ENCODE peak calls at places on chromosomes 5 and 9, in five cellular contexts. Y, F, B, D and T are unnamed samples.

GRCh38 chr9:23557691-23558090 is 268.3 kb downstream of the ELAVL2 start:
- DNase-seq in Y (no peak), F (no peak), B (peak), D (peak), T (no peak)

GRCh38 chr9:136978073-136978864 is 965 bp downstream of the PTGDS start:
- DNase-seq in Y (peak), F (peak), B (no peak), D (peak), T (peak)

GRCh38 chr5:149901511-149901910 is 43.1 kb downstream of the PDE6A start:
- DNase-seq in Y (no peak), F (no peak), B (no peak), D (no peak), T (no peak)

GRCh38 chr5:7876867-7877266 is 7.9 kb downstream of the MTRR start:
- DNase-seq in Y (no peak), F (no peak), B (peak), D (peak), T (no peak)

GRCh38 chr9:14097666-14098065 is 216.3 kb downstream of the NFIB start:
- DNase-seq in Y (peak), F (no peak), B (no peak), D (no peak), T (no peak)

GRCh38 chr9:14645648-14646047 is 47.6 kb downstream of the ZDHHC21 start:
- DNase-seq in Y (no peak), F (no peak), B (no peak), D (peak), T (no peak)

GRCh38 chr9:105332471-105332870 is 88.0 kb downstream of the SLC44A1 start:
- DNase-seq in Y (no peak), F (no peak), B (peak), D (peak), T (no peak)

GRCh38 chr5:179293276-179293675 is 52.0 kb downstream of the ADAMTS2 start:
- DNase-seq in Y (no peak), F (no peak), B (no peak), D (peak), T (peak)

GRCh38 chr5:36502608-36503007 is 103.8 kb upstream of the SLC1A3 start:
- DNase-seq in Y (no peak), F (no peak), B (peak), D (peak), T (no peak)

GRCh38 chr9:74729129-74729710 is 158.5 kb downstream of the TRPM6 start:
- DNase-seq in Y (no peak), F (no peak), B (no peak), D (peak), T (peak)

GRCh38 chr9:18490591-18491370 is 16.8 kb downstream of the ADAMTSL1 start:
- DNase-seq in Y (peak), F (no peak), B (peak), D (peak), T (no peak)

GRCh38 chr9:129384138-129384886 is 206.3 kb upstream of the IER5L start:
- DNase-seq in Y (no peak), F (no peak), B (no peak), D (no peak), T (no peak)

GRCh38 chr5:114308017-114308416 is 53.9 kb upstream of the KCNN2 start:
- DNase-seq in Y (no peak), F (peak), B (no peak), D (no peak), T (peak)

GRCh38 chr9:72857632-72858011 is 95.2 kb downstream of the ALDH1A1 start:
- DNase-seq in Y (peak), F (no peak), B (no peak), D (no peak), T (no peak)

GRCh38 chr5:103207653-103208052 is 50.9 kb upstream of the MACIR start:
- DNase-seq in Y (peak), F (no peak), B (no peak), D (peak), T (no peak)

GRCh38 chr9:116476935-116477381 is 210.1 kb upstream of the TRIM32 start:
- DNase-seq in Y (no peak), F (no peak), B (no peak), D (no peak), T (peak)

GRCh38 chr5:133461796-133462516 is 150.4 kb downstream of the FSTL4 start:
- DNase-seq in Y (no peak), F (no peak), B (no peak), D (no peak), T (no peak)

GRCh38 chr5:133848306-133848924 is 120.0 kb downstream of the C5orf15 start:
- DNase-seq in Y (no peak), F (no peak), B (peak), D (peak), T (no peak)

GRCh38 chr5:116387738-116388137 is 186.9 kb downstream of the SEMA6A start:
- DNase-seq in Y (no peak), F (no peak), B (no peak), D (no peak), T (no peak)

GRCh38 chr5:116406306-116407041 is 168.1 kb downstream of the SEMA6A start:
- DNase-seq in Y (no peak), F (no peak), B (no peak), D (no peak), T (no peak)

GRCh38 chr9:116495725-116496124 is 191.4 kb upstream of the TRIM32 start:
- DNase-seq in Y (no peak), F (peak), B (no peak), D (no peak), T (no peak)

GRCh38 chr9:136370687-136371530 is 2.6 kb downstream of the CARD9 start:
- DNase-seq in Y (no peak), F (no peak), B (no peak), D (peak), T (no peak)

GRCh38 chr9:72363908-72364678 is 915 bp downstream of the ZFAND5 start:
- DNase-seq in Y (peak), F (peak), B (peak), D (peak), T (peak)

GRCh38 chr9:88725300-88726024 is 190.5 kb downstream of the NXNL2 start:
- DNase-seq in Y (no peak), F (peak), B (no peak), D (no peak), T (no peak)

GRCh38 chr9:69443178-69443577 is 118.2 kb downstream of the ENTREP1 start:
- DNase-seq in Y (no peak), F (no peak), B (peak), D (peak), T (no peak)

GRCh38 chr9:88689509-88689908 is 154.5 kb downstream of the NXNL2 start:
- DNase-seq in Y (no peak), F (no peak), B (no peak), D (no peak), T (no peak)

GRCh38 chr5:37833990-37834389 is 5.9 kb downstream of the GDNF start:
- DNase-seq in Y (no peak), F (no peak), B (no peak), D (no peak), T (peak)
- TF ChIP-seq EZH2 in Y (no peak), F (peak), B (no peak), D (no peak), T (no peak)

GRCh38 chr5:176810687-176811501 is 535 bp downstream of the UNC5A start:
- DNase-seq in Y (no peak), F (peak), B (peak), D (peak), T (no peak)
- TF ChIP-seq EZH2 in Y (no peak), F (peak), B (no peak), D (peak), T (peak)

GRCh38 chr9:130981761-130982147 is 27.2 kb upstream of the LAMC3 start:
- DNase-seq in Y (no peak), F (no peak), B (no peak), D (no peak), T (no peak)
- TF ChIP-seq EZH2 in Y (no peak), F (no peak), B (no peak), D (no peak), T (no peak)

GRCh38 chr9:4296217-4296616 is 3.7 kb downstream of the GLIS3 start:
- DNase-seq in Y (no peak), F (no peak), B (no peak), D (no peak), T (no peak)

GRCh38 chr9:4297151-4297794 is 2.6 kb downstream of the GLIS3 start:
- DNase-seq in Y (peak), F (peak), B (peak), D (peak), T (peak)

GRCh38 chr9:4299006-4299795 is 667 bp downstream of the GLIS3 start:
- DNase-seq in Y (peak), F (peak), B (peak), D (peak), T (peak)

GRCh38 chr9:4297795-4298254 is 2.0 kb downstream of the GLIS3 start:
- DNase-seq in Y (peak), F (peak), B (peak), D (peak), T (peak)

DNA sequence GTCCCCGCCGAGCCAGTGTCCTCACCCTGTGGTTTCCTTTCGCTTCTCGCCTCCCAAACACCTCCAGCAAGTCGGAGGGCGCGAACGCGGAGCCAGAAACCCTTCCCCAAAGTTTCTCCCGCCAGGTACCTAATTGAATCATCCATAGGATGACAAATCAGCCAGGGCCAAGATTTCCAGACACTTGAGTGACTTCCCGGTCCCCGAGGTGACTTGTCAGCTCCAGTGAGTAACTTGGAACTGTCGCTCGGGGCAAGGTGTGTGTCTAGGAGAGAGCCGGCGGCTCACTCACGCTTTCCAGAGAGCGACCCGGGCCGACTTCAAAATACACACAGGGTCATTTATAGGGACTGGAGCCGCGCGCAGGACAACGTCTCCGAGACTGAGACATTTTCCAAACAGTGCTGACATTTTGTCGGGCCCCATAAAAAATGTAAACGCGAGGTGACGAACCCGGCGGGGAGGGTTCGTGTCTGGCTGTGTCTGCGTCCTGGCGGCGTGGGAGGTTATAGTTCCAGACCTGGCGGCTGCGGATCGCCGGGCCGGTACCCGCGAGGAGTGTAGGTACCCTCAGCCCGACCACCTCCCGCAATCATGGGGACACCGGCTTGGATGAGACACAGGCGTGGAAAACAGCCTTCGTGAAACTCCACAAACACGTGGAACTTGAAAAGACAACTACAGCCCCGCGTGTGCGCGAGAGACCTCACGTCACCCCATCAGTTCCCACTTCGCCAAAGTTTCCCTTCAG is 1.4 kb downstream of the GLIS3 start:
- DNase-seq in Y (peak), F (peak), B (peak), D (peak), T (peak)
- TF ChIP-seq EZH2 in Y (no peak), F (peak), B (no peak), D (no peak), T (no peak)

GRCh38 chr5:77637170-77638074 is 1.1 kb downstream of the OTP start:
- DNase-seq in Y (no peak), F (peak), B (no peak), D (no peak), T (peak)

GRCh38 chr5:77639624-77640023 is 1.1 kb upstream of the OTP start:
- DNase-seq in Y (no peak), F (no peak), B (no peak), D (no peak), T (no peak)

GRCh38 chr5:77638204-77638762 is at the start of gene OTP:
- DNase-seq in Y (no peak), F (no peak), B (no peak), D (no peak), T (no peak)

GRCh38 chr5:77640577-77641396 is 2.3 kb upstream of the OTP start:
- DNase-seq in Y (no peak), F (peak), B (no peak), D (no peak), T (peak)

DNA sequence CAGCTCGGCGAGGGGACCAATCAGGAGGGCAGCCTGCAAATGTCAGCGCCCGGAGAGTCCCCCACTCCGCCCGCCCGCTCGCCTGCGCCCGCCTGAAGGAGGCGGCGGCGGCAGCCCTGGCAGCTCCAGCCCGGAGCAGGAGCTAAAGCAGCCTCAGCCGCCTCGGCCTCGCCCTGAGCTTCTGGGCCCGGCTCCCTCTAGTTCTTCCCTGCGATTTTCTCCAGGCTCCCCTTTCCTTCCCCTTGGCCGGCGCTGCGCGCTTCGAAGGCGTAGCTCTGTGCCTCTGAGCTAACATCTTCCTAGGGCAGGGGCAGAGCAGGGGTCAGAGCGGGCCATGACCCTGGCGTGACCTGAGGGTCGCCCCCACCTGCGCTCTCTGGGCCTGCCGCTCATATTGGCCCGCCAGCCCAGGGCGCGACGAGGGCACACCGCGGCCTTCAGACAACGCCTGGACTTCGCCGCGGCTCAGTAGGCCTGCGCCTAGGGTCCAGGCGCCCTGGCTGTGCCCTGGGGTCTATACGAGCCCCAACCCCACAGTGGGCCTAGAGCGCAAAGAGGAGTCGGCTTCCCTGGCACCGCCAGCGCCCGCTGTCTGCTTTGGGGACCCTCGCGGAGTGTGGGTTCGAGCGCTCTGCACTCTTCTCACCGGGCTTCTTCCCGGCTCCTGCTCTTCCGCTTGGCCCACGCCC is 394 bp upstream of the OTP start:
- DNase-seq in Y (no peak), F (peak), B (no peak), D (no peak), T (peak)
- TF ChIP-seq EZH2 in Y (peak), F (peak), B (peak), D (peak), T (peak)

DNA sequence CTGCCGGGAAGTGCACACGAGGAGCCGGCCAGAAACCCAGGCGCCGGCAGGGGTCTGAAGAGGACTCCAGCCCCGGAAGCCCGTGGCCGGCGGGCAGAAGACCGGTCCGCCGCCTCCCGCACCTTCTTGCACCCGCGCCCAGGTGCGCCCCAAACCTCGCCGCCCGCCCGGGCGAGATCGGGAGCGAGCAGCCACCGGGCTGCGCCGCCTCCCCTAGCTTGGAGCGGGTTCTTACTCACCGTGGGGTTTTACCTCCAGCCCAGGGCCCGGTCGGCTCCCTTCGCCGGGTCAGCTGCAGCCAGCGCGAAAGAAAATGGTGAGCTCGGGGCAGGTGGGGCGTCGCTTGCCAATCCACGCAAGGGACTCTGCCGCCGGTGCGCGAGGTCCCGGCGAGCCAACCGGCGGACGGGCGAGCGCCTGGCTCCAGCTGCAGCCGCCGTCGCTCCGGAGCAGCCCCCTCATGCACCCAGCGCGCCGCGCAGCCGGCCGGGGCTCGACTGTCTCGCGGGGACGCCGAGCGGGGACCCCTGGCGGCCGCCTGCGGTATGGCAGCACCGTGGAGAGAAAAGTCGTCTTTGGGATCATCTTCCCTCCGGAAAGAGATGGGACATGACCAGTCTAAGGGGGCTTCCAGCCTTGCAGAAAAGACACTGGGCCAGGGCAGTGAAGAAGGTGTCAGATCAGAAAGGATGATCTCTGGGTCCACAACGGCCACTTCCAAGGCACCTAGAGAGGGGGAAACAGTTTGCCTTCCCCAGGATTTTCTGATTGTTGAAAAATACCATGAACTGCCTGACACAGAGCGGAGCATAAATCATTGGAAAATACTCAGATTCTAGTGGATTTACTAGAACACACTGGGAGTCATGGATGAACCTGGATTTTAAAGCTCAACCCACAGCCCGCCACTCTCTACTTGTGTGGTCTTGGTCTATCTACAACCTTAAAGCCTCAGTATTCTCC is at the start of gene MOB3B:
- DNase-seq in Y (peak), F (peak), B (peak), D (peak), T (peak)
- TF ChIP-seq EZH2 in Y (peak), F (no peak), B (no peak), D (no peak), T (no peak)

GRCh38 chr9:93951655-93952118 is 3.5 kb downstream of the BARX1 start:
- DNase-seq in Y (no peak), F (peak), B (no peak), D (no peak), T (peak)
- TF ChIP-seq EZH2 in Y (peak), F (peak), B (peak), D (peak), T (peak)

GRCh38 chr9:113233146-113233545 is 11.8 kb downstream of the SLC31A1 start:
- DNase-seq in Y (peak), F (no peak), B (no peak), D (no peak), T (no peak)

GRCh38 chr9:113238202-113238858 is 17.0 kb downstream of the SLC31A1 start:
- DNase-seq in Y (no peak), F (no peak), B (no peak), D (no peak), T (no peak)

GRCh38 chr9:113241161-113241560 is 19.8 kb downstream of the SLC31A1 start:
- DNase-seq in Y (no peak), F (no peak), B (no peak), D (no peak), T (no peak)

GRCh38 chr9:113238859-113239231 is 17.5 kb downstream of the SLC31A1 start:
- DNase-seq in Y (no peak), F (no peak), B (no peak), D (no peak), T (no peak)

GRCh38 chr9:113237026-113237425 is 15.7 kb downstream of the SLC31A1 start:
- DNase-seq in Y (no peak), F (no peak), B (no peak), D (no peak), T (no peak)
- TF ChIP-seq EZH2 in Y (no peak), F (no peak), B (no peak), D (no peak), T (no peak)

DNA sequence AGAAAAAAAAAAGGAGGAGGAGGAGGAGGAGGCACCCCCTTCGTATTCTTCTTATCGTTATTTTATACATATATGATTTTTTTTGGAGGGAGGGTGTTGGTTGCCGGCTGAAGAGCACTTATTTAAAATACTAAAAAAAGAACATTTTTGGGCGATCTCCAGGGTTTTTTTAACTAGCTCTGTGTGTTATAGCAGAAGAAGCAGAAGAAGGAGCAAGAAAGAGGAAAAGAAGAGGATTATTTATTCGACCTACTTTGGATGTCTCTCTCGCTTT is 440 bp downstream of the NR2F1 start:
- DNase-seq in Y (no peak), F (no peak), B (no peak), D (no peak), T (no peak)
- TF ChIP-seq EZH2 in Y (no peak), F (peak), B (no peak), D (no peak), T (no peak)